ENCODE peak calls at places on chromosomes 13 and 19, in eight cellular contexts. U is neural crest cell, R is K562, W is type B pancreatic cell, Z is thoracic aorta, I is bronchial epithelial cell, V is body of pancreas, M is upper lobe of right lung. J is an unnamed sample.

GRCh38 chr19:632228-633067 is 889 bp downstream of the POLRMT start:
- DNase-seq in R (peak), V (no peak), Z (no peak), I (peak), M (peak), U (peak), W (no peak), J (no peak)

GRCh38 chr13:34464011-34464410 is 478.1 kb upstream of the NBEA start:
- DNase-seq in I (peak), U (no peak), V (no peak), R (no peak), M (no peak), W (no peak), Z (no peak), J (no peak)

GRCh38 chr19:54335979-54336892 is 2.7 kb downstream of the LILRA4 start:
- DNase-seq in V (no peak), M (peak), U (no peak), Z (no peak), W (no peak), R (no peak), I (no peak), J (no peak)

GRCh38 chr13:36088001-36088400 is 43.2 kb downstream of the DCLK1 start:
- DNase-seq in V (no peak), W (no peak), I (peak), M (no peak), Z (no peak), U (no peak), R (no peak), J (no peak)

GRCh38 chr19:2422951-2423880 is 4.2 kb downstream of the TIMM13 start:
- DNase-seq in M (no peak), U (no peak), W (no peak), V (peak), Z (no peak), R (no peak), I (no peak), J (no peak)

GRCh38 chr19:51777570-51778460 is 16.8 kb downstream of the FPR2 start:
- DNase-seq in W (no peak), M (peak), I (peak), V (peak), Z (no peak), R (peak), U (peak), J (peak)

GRCh38 chr19:6374179-6374709 is 1.5 kb downstream of the PSPN start:
- DNase-seq in V (no peak), R (no peak), W (no peak), U (no peak), I (no peak), Z (no peak), M (no peak), J (no peak)

GRCh38 chr19:14507704-14508246 is 10.4 kb downstream of the DNAJB1 start:
- DNase-seq in U (no peak), V (no peak), W (no peak), Z (no peak), I (peak), M (no peak), R (no peak), J (no peak)

GRCh38 chr19:45443462-45444317 is 20.0 kb upstream of the ERCC1 start:
- DNase-seq in R (peak), U (peak), V (peak), I (peak), Z (peak), W (peak), M (peak), J (no peak)

GRCh38 chr13:38898481-38898880 is 92.2 kb downstream of the STOML3 start:
- DNase-seq in Z (no peak), V (no peak), R (no peak), M (no peak), U (no peak), I (no peak), W (no peak), J (no peak)

GRCh38 chr19:44824758-44825157 is 15.9 kb downstream of the BCAM start:
- DNase-seq in I (no peak), R (no peak), Z (no peak), M (no peak), U (no peak), V (peak), W (no peak), J (no peak)

GRCh38 chr19:2494447-2495129 is 18.7 kb downstream of the GADD45B start:
- DNase-seq in W (no peak), M (peak), I (no peak), R (peak), V (peak), U (no peak), Z (peak), J (no peak)

GRCh38 chr19:55258476-55258827 is 365 bp downstream of the PPP6R1 start:
- DNase-seq in I (no peak), Z (no peak), M (no peak), U (peak), R (peak), W (no peak), V (no peak), J (no peak)

GRCh38 chr19:35124098-35125060 is 8.8 kb downstream of the FXYD3 start:
- DNase-seq in W (no peak), I (peak), Z (peak), M (peak), V (peak), U (no peak), R (peak), J (peak)

GRCh38 chr19:9863759-9864158 is 28.6 kb downstream of the PIN1 start:
- DNase-seq in R (no peak), Z (no peak), V (no peak), U (no peak), I (no peak), W (no peak), M (no peak), J (no peak)

GRCh38 chr13:26983533-26984315 is 187.9 kb downstream of the USP12 start:
- DNase-seq in V (no peak), R (no peak), I (no peak), M (no peak), Z (no peak), W (no peak), U (no peak), J (no peak)

GRCh38 chr13:40549500-40550094 is 116.8 kb downstream of the FOXO1 start:
- DNase-seq in U (no peak), Z (no peak), V (no peak), W (no peak), I (no peak), M (no peak), R (no peak), J (no peak)

GRCh38 chr19:2663920-2664571 is 38.4 kb downstream of the GNG7 start:
- DNase-seq in M (no peak), W (no peak), I (no peak), Z (no peak), V (no peak), R (peak), U (peak), J (no peak)

GRCh38 chr19:1469936-1470863 is 8.8 kb downstream of the C19orf25 start:
- DNase-seq in Z (no peak), U (no peak), W (no peak), I (peak), R (peak), V (no peak), M (no peak), J (no peak)

GRCh38 chr19:55418185-55418584 is 10.6 kb upstream of the UBE2S start:
- DNase-seq in Z (no peak), W (no peak), I (peak), U (peak), V (peak), R (peak), M (no peak), J (peak)

GRCh38 chr13:39461685-39462266 is 141.2 kb downstream of the LHFPL6 start:
- DNase-seq in W (no peak), R (no peak), M (no peak), I (no peak), U (no peak), Z (no peak), V (no peak), J (no peak)

GRCh38 chr13:25478186-25478585 is 106.4 kb downstream of the ATP8A2 start:
- DNase-seq in V (no peak), I (peak), M (no peak), W (no peak), Z (no peak), R (no peak), U (no peak), J (no peak)

GRCh38 chr13:107573184-107573583 is 642.2 kb downstream of the LIG4 start:
- DNase-seq in M (no peak), V (no peak), R (no peak), I (no peak), U (no peak), Z (no peak), W (no peak), J (no peak)

GRCh38 chr19:39083983-39084731 is at the start of gene ACP7:
- DNase-seq in I (no peak), W (no peak), V (no peak), M (no peak), R (peak), Z (no peak), U (no peak), J (no peak)

GRCh38 chr13:112601351-112601750 is 13.4 kb upstream of the TUBGCP3 start:
- DNase-seq in W (no peak), I (no peak), V (no peak), R (no peak), U (no peak), M (no peak), Z (no peak), J (no peak)

GRCh38 chr13:21675095-21676007 is 4.5 kb downstream of the FGF9 start:
- DNase-seq in V (peak), W (no peak), Z (no peak), M (peak), I (no peak), U (peak), R (no peak), J (no peak)

GRCh38 chr19:40923934-40924391 is 41.9 kb upstream of the CYP2A7 start:
- DNase-seq in M (peak), W (no peak), U (no peak), I (no peak), Z (no peak), V (no peak), R (no peak), J (no peak)

GRCh38 chr13:113145496-113145895 is 13.0 kb upstream of the PROZ start:
- DNase-seq in W (peak), V (no peak), U (no peak), I (no peak), R (no peak), M (no peak), Z (no peak), J (no peak)

GRCh38 chr19:2251577-2252480 is 2.7 kb downstream of the AMH start:
- DNase-seq in Z (no peak), U (no peak), R (no peak), W (no peak), I (no peak), M (no peak), V (no peak), J (no peak)

GRCh38 chr13:94558721-94559120 is 37.2 kb downstream of the TGDS start:
- DNase-seq in W (no peak), R (no peak), V (no peak), Z (no peak), M (no peak), U (no peak), I (no peak), J (no peak)

GRCh38 chr19:14310055-14310454 is 71.2 kb upstream of the ADGRE5 start:
- DNase-seq in U (no peak), W (no peak), M (no peak), V (no peak), R (no peak), Z (no peak), I (no peak), J (no peak)

GRCh38 chr19:34188388-34188787 is 16.1 kb downstream of the LSM14A start:
- DNase-seq in V (no peak), U (no peak), R (no peak), Z (no peak), W (no peak), M (no peak), I (peak), J (no peak)

GRCh38 chr19:33514885-33515485 is 6.6 kb downstream of the PEPD start:
- DNase-seq in W (no peak), V (no peak), M (no peak), Z (no peak), I (no peak), U (no peak), R (no peak), J (no peak)

GRCh38 chr13:20964904-20965303 is 62.4 kb upstream of the XPO4 start:
- DNase-seq in W (no peak), R (no peak), M (no peak), V (no peak), Z (no peak), I (no peak), U (no peak), J (no peak)

GRCh38 chr13:91785435-91786137 is 387.2 kb downstream of the GPC5 start:
- DNase-seq in U (no peak), M (no peak), V (no peak), I (no peak), Z (no peak), R (no peak), W (no peak), J (no peak)

GRCh38 chr13:109145631-109146030 is 516.2 kb downstream of the MYO16 start:
- DNase-seq in Z (no peak), U (peak), I (peak), V (peak), R (peak), M (no peak), W (no peak), J (peak)

GRCh38 chr13:29428310-29428991 is 167.0 kb downstream of the SLC7A1 start:
- DNase-seq in V (no peak), Z (no peak), M (no peak), R (no peak), W (no peak), U (peak), I (peak), J (no peak)

GRCh38 chr19:6278740-6279619 is 795 bp downstream of the MLLT1 start:
- DNase-seq in U (no peak), R (no peak), I (no peak), W (no peak), Z (no peak), M (no peak), V (peak), J (no peak)

GRCh38 chr19:46615966-46616365 is 8.9 kb downstream of the PTGIR start:
- DNase-seq in Z (no peak), W (no peak), M (no peak), I (no peak), V (no peak), U (no peak), R (no peak), J (no peak)

GRCh38 chr19:46618670-46619231 is 6.1 kb downstream of the PTGIR start:
- DNase-seq in R (no peak), V (peak), Z (no peak), W (no peak), M (no peak), U (no peak), I (no peak), J (no peak)

GRCh38 chr19:46617566-46618079 is 7.3 kb downstream of the PTGIR start:
- DNase-seq in M (no peak), I (no peak), R (no peak), W (no peak), U (no peak), Z (no peak), V (no peak), J (no peak)

GRCh38 chr19:46614114-46614701 is 10.7 kb downstream of the PTGIR start:
- DNase-seq in Z (no peak), U (peak), V (peak), M (peak), W (peak), I (peak), R (peak), J (peak)

DNA sequence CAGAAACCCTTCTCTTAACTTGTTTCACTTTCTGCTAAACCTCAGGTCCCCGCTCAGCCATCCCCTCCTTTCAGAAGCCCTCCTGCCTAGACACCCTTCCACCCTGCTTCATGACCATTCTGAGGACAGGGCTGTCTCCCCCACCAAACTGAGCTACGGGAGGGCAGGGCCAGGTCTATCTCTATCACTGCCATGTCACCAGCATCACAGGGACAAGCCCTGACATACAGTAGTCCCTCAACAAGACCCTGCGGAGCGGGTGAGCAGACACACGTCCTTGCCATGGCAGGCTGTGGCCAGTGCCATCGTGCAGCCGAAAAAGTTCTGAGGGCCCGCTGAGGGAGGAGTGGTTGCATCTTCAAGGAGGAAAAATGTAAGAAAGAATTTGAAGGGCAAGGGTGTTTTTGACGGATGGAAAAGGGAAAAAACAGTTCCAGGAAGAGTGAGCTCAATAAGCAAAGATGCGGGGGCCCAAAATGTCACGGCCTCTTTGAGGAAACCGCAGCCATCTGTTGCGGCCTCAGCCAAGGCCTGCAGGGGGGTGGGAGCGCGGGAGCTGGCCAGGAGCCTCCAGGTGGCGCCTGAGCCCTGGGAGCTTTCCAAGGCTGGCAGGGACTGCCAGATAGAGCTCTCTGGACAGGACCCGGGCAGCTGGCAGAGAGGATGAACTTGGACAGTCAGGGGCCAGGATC is 8.1 kb downstream of the PTGIR start:
- DNase-seq in W (no peak), Z (no peak), I (peak), M (peak), R (peak), V (peak), U (peak), J (peak)
- TF ChIP-seq CTCF in W (peak), Z (peak), I (peak), M (peak), R (peak), V (peak), U (peak), J (peak)

DNA sequence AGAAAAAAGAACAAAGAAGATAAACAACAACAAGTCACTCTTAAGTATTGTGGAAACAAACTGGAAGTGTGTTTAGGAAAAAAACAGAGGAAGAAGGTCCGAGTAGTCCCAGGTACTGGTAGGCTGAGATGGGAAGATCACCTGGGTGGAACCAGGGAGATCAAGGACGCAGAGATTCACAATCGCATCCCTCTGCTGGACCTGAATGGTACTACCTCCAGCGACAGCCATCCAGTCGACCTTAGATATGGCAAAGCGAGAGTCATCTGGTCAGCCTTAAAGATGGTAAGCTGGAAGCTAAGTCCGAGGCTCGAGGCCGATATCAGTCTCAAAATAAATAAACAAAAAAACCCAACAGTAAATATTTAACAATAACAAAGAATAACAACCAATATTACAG is 44.9 kb upstream of the ZNF91 start:
- DNase-seq in W (no peak), U (no peak), M (no peak), Z (no peak), R (peak), I (no peak), V (no peak), J (no peak)
- TF ChIP-seq CTCF in W (no peak), U (no peak), M (peak), Z (no peak), R (peak), I (peak), V (no peak), J (no peak)

DNA sequence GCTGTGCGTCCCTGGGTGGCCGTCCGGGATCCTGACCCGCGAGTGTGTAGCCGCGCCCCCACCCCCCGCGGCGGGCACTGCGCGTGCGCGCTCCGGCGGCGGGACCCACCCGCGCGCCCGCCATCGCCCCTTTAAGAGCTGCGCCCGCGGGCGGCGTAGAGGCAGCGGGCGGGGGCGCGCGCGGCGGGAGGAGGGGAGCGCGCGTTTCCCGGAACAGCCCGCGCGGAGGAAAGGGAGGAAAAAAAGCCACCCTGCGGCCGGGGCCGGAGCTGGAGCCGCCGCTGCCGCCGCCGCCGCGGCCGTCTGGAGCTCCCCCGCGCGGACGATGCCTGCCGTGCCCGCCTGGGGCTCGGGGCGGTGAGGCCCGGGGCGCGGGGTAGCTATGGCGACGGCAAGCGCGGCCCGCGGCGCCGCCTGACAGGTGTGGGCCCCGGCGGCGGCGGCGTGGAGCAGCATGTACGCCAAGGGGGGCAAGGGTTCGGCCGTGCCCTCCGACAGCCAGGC is at the start of gene SSBP4:
- DNase-seq in I (no peak), M (peak), W (no peak), Z (no peak), V (peak), R (peak), U (peak), J (no peak)
- TF ChIP-seq CTCF in I (no peak), M (peak), W (peak), Z (no peak), V (peak), R (peak), U (peak), J (no peak)

GRCh38 chr13:45928196-45928595 is 76.6 kb upstream of the SIAH3 start:
- DNase-seq in U (no peak), M (no peak), Z (no peak), R (no peak), V (no peak), W (no peak), I (no peak), J (no peak)
- TF ChIP-seq CTCF in U (no peak), M (no peak), Z (no peak), R (no peak), V (no peak), W (no peak), I (no peak), J (no peak)

DNA sequence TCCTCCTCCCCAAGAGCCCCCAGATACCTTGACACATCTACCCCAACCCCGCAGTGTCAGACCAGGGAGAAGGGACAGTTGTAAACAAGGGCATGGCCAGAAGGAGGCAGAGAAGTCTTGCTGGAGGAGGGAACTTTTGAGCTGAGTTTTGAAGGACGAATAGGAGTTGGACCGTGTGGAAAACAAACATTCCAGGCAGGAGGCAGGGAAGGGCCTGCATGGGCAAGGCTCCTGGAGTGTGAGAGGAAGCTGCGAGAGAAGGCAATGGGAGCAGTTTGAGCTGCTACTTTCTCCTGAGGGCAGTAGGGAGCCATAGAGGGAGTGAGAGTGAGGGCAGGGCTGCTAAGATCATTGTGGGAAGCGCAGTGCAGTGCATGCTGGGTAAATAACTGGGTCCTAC is 23.3 kb downstream of the IL12RB1 start:
- DNase-seq in I (peak), Z (no peak), U (peak), V (no peak), W (no peak), R (peak), M (no peak), J (no peak)
- TF ChIP-seq CTCF in I (peak), Z (no peak), U (peak), V (no peak), W (peak), R (peak), M (no peak), J (peak)

GRCh38 chr13:30804474-30804873 is 69.1 kb downstream of the ALOX5AP start:
- DNase-seq in I (no peak), U (no peak), R (no peak), Z (no peak), W (no peak), M (no peak), V (no peak), J (no peak)
- TF ChIP-seq CTCF in I (peak), U (no peak), R (no peak), Z (no peak), W (peak), M (no peak), V (no peak), J (peak)